ENCODE peak calls at places on chromosomes 2 and 18, in eight cellular contexts. One of them, this sample, is unnamed.

GRCh38 chr18:44759925-44760342 is 79.2 kb downstream of the SETBP1 start:
- DNase-seq in iPS-NIHi11: no peak
- DNase-seq in GM12865: peak
- DNase-seq in M059J: no peak
- DNase-seq in NCI-H1048: no peak
- DNase-seq in caudate nucleus: no peak
- DNase-seq in stimulated activated CD4-positive, alpha-beta T cell treated with anti-CD3 and anti-CD28 coated beads, Interleukin-15, amount 100 ng/mL, for 1 hour: no peak
- DNase-seq in EH: no peak
- DNase-seq in this sample: peak

GRCh38 chr2:55786286-55786685 is 92.6 kb upstream of the PNPT1 start:
- DNase-seq in iPS-NIHi11: no peak
- DNase-seq in GM12865: no peak
- DNase-seq in M059J: no peak
- DNase-seq in NCI-H1048: no peak
- DNase-seq in caudate nucleus: no peak
- DNase-seq in stimulated activated CD4-positive, alpha-beta T cell treated with anti-CD3 and anti-CD28 coated beads, Interleukin-15, amount 100 ng/mL, for 1 hour: no peak
- DNase-seq in EH: no peak
- DNase-seq in this sample: no peak

GRCh38 chr2:46873632-46874068 is 42.0 kb downstream of the MCFD2 start:
- DNase-seq in iPS-NIHi11: peak
- DNase-seq in GM12865: no peak
- DNase-seq in M059J: peak
- DNase-seq in NCI-H1048: no peak
- DNase-seq in caudate nucleus: no peak
- DNase-seq in stimulated activated CD4-positive, alpha-beta T cell treated with anti-CD3 and anti-CD28 coated beads, Interleukin-15, amount 100 ng/mL, for 1 hour: no peak
- DNase-seq in EH: peak
- DNase-seq in this sample: no peak

GRCh38 chr2:86283461-86284030 is 53.9 kb downstream of the REEP1 start:
- DNase-seq in iPS-NIHi11: no peak
- DNase-seq in GM12865: no peak
- DNase-seq in M059J: peak
- DNase-seq in NCI-H1048: no peak
- DNase-seq in caudate nucleus: no peak
- DNase-seq in stimulated activated CD4-positive, alpha-beta T cell treated with anti-CD3 and anti-CD28 coated beads, Interleukin-15, amount 100 ng/mL, for 1 hour: no peak
- DNase-seq in EH: no peak
- DNase-seq in this sample: no peak

GRCh38 chr2:113217455-113218282 is 43.9 kb downstream of the PSD4 start:
- DNase-seq in iPS-NIHi11: no peak
- DNase-seq in GM12865: no peak
- DNase-seq in M059J: peak
- DNase-seq in NCI-H1048: no peak
- DNase-seq in caudate nucleus: no peak
- DNase-seq in stimulated activated CD4-positive, alpha-beta T cell treated with anti-CD3 and anti-CD28 coated beads, Interleukin-15, amount 100 ng/mL, for 1 hour: no peak
- DNase-seq in EH: no peak
- DNase-seq in this sample: no peak

GRCh38 chr2:140276661-140277060 is 1496.5 kb upstream of the NXPH2 start:
- DNase-seq in iPS-NIHi11: no peak
- DNase-seq in GM12865: no peak
- DNase-seq in M059J: no peak
- DNase-seq in NCI-H1048: no peak
- DNase-seq in caudate nucleus: no peak
- DNase-seq in stimulated activated CD4-positive, alpha-beta T cell treated with anti-CD3 and anti-CD28 coated beads, Interleukin-15, amount 100 ng/mL, for 1 hour: no peak
- DNase-seq in EH: no peak
- DNase-seq in this sample: no peak

GRCh38 chr18:73674466-73674865 is 473.2 kb downstream of the FBXO15 start:
- DNase-seq in iPS-NIHi11: no peak
- DNase-seq in GM12865: no peak
- DNase-seq in M059J: no peak
- DNase-seq in NCI-H1048: no peak
- DNase-seq in caudate nucleus: no peak
- DNase-seq in stimulated activated CD4-positive, alpha-beta T cell treated with anti-CD3 and anti-CD28 coated beads, Interleukin-15, amount 100 ng/mL, for 1 hour: no peak
- DNase-seq in EH: no peak
- DNase-seq in this sample: no peak

GRCh38 chr2:65518751-65519150 is 86.4 kb upstream of the SPRED2 start:
- DNase-seq in iPS-NIHi11: no peak
- DNase-seq in GM12865: no peak
- DNase-seq in M059J: no peak
- DNase-seq in NCI-H1048: no peak
- DNase-seq in caudate nucleus: no peak
- DNase-seq in stimulated activated CD4-positive, alpha-beta T cell treated with anti-CD3 and anti-CD28 coated beads, Interleukin-15, amount 100 ng/mL, for 1 hour: no peak
- DNase-seq in EH: no peak
- DNase-seq in this sample: no peak

GRCh38 chr2:218217366-218218309 is 649 bp downstream of the ARPC2 start:
- DNase-seq in iPS-NIHi11: peak
- DNase-seq in GM12865: peak
- DNase-seq in M059J: peak
- DNase-seq in NCI-H1048: no peak
- DNase-seq in caudate nucleus: peak
- DNase-seq in stimulated activated CD4-positive, alpha-beta T cell treated with anti-CD3 and anti-CD28 coated beads, Interleukin-15, amount 100 ng/mL, for 1 hour: peak
- DNase-seq in EH: peak
- DNase-seq in this sample: peak